ENCODE peak calls at places on chromosome 15, in four cellular contexts. W is Peyer's patch, U is esophagus squamous epithelium, A is uterus. T is an unnamed sample.

GRCh38 chr15:68107142-68107541 is 53.0 kb downstream of the PIAS1 start:
- DNase-seq in U (no peak), A (no peak), W (no peak), T (no peak)

GRCh38 chr15:32910839-32911238 is 193.0 kb downstream of the GREM1 start:
- DNase-seq in U (no peak), W (no peak), A (no peak), T (no peak)

GRCh38 chr15:41987925-41988275 is 15.5 kb upstream of the EHD4 start:
- DNase-seq in A (no peak), W (no peak), U (no peak), T (no peak)

GRCh38 chr15:88630798-88631463 is 7.9 kb upstream of the ISG20 start:
- DNase-seq in W (no peak), U (no peak), A (no peak), T (no peak)

GRCh38 chr15:29067949-29068348 is 182.2 kb downstream of the APBA2 start:
- DNase-seq in A (no peak), W (no peak), U (no peak), T (no peak)

GRCh38 chr15:34470892-34471291 is 33.3 kb upstream of the GOLGA8A start:
- DNase-seq in A (no peak), W (no peak), U (no peak), T (no peak)

GRCh38 chr15:42939841-42940240 is 19.3 kb upstream of the TTBK2 start:
- DNase-seq in W (no peak), U (no peak), A (no peak), T (no peak)

GRCh38 chr15:63475670-63476069 is 28.7 kb upstream of the USP3 start:
- DNase-seq in A (no peak), W (no peak), U (no peak), T (no peak)

GRCh38 chr15:90907838-90908507 is 4.9 kb downstream of the MAN2A2 start:
- DNase-seq in A (no peak), W (no peak), U (no peak), T (no peak)

GRCh38 chr15:64092864-64093626 is 593 bp downstream of the CIAO2A start:
- DNase-seq in A (peak; percentile 29), U (no peak), W (peak; percentile 58), T (no peak)

GRCh38 chr15:56469484-56469883 is 4.5 kb upstream of the MNS1 start:
- DNase-seq in A (no peak), U (no peak), W (no peak), T (no peak)

GRCh38 chr15:72902245-72902928 is 118.8 kb upstream of the ADPGK start:
- DNase-seq in U (no peak), W (no peak), A (no peak), T (no peak)

DNA sequence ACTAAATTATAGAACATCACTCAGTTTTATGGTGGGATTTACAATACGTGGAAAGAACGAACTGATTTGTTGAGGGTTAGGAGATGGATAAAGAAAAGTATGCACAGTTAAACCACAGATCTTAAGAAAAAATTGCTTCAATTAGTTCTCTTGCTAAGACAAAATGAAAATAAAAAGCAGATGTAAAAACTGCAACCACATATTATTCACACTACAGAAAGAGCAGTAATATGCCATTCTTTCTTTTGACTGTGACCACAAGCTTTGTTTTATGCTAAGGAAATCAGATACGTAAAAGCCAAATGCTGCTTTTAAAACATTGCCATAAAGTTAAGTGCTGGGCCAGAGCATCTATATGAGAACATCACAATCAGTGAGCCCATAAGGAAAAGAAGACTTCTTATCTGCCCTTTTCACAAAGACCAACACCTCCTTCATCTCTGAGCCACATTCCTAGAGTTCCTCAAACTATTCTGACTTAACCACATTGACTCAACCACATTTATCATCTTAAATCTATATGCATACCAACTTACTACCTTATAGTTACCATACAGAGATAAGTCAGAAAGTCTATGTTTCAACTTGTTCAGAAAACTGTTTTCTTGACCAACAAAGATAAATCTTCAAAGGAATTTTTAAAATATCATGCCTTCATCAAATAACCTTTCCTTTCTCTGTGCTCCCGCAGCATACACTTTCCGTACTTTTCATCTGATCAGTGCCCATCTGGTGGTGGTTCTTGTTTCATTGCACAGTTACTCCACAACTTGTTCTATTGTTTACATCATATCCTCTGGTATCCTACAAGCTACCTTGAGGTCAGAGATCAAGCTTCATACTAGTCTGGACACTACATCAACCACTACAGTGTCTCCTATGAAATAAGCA is 61.7 kb downstream of the FSIP1 start:
- DNase-seq in U (no peak), W (no peak), A (no peak), T (peak; percentile 88)
- TF ChIP-seq CTCF in U (no peak), W (no peak), A (no peak), T (no peak)

GRCh38 chr15:71096676-71097075 is 18.6 kb upstream of the THSD4 start:
- DNase-seq in A (no peak), U (no peak), W (no peak), T (no peak)
- H3K4me3 ChIP-seq in A (no peak overlapping the region), U (no peak overlapping the region), W (no peak overlapping the region), T (no peak overlapping the region)

DNA sequence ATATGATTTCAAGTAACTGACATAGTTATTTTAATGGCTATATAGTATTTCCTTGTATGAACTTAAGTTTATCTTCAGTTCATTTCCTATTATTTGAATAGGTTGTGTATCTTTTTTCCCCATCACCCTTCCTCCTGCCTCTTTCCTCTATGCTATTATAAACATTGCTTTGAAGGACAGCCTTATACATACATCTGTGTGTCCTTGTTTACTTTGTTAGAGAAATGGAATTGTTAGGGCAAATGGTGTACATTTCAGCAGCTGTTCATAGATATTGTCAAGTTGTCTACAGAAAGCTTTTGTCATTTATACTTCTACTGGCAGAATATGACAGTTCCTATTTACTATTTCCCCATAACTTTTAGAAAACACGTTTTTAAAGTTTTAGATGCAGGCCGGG is 18.4 kb downstream of the AKAP13 start:
- DNase-seq in W (no peak), U (no peak), A (no peak), T (no peak)
- TF ChIP-seq CTCF in W (no peak), U (no peak), A (no peak), T (no peak)

GRCh38 chr15:92069308-92070244 is 216.1 kb downstream of the SLCO3A1 start:
- DNase-seq in U (no peak), A (peak; percentile 44), W (no peak), T (no peak)
- H3K4me3 ChIP-seq in U (peak overlapping the region; percentile 20), A (no peak overlapping the region), W (no peak overlapping the region), T (no peak overlapping the region)

GRCh38 chr15:61685971-61686370 is 374.3 kb downstream of the VPS13C start:
- DNase-seq in A (no peak), U (no peak), W (no peak), T (no peak)

GRCh38 chr15:61687651-61688050 is 372.6 kb downstream of the VPS13C start:
- DNase-seq in A (no peak), W (no peak), U (no peak), T (no peak)

GRCh38 chr15:61689067-61689466 is 371.2 kb downstream of the VPS13C start:
- DNase-seq in A (no peak), W (no peak), U (no peak), T (no peak)

GRCh38 chr15:61685513-61685912 is 374.7 kb downstream of the VPS13C start:
- DNase-seq in U (no peak), W (no peak), A (no peak), T (no peak)

DNA sequence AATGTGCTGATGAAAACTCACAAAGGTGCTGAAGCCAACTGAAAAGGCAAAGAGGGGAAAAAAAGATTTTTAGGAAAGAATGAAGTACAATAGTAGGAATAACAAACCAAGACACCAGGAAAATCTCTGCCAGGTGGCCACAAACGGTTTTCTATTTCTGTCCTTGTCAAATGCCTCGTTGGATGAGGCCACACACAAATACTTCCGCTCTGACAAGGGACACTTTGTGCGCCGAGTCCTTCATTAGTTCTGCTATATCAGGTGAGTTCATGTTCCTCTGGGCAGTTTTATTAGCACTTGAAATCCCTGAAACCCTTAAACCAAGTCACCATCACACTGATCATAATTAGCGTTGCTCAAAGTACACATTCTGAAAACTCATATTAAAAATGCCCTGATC is 373.1 kb downstream of the VPS13C start:
- DNase-seq in W (no peak), A (no peak), U (no peak), T (no peak)
- TF ChIP-seq CTCF in W (no peak), A (no peak), U (no peak), T (no peak)

GRCh38 chr15:74725241-74725774 is at the start of gene CYP1A1:
- DNase-seq in U (no peak), W (no peak), A (no peak), T (no peak)
- H3K4me3 ChIP-seq in U (peak within 1 kb of the TSS; percentile 60), W (peak within 1 kb of the TSS; percentile 60), A (peak within 1 kb of the TSS; percentile 43), T (peak within 1 kb of the TSS; percentile 31)